ENCODE peak calls at places on chromosome 7, in nine cellular contexts. Y is CD8-positive, alpha-beta T cell; E is mesenchymal stem cell; O is AG09309; C is left ventricle myocardium inferior; N is CD4-positive, CD25-positive, alpha-beta regulatory T cell; U is choroid plexus epithelial cell; J is mesendoderm; B is fibroblast of pulmonary artery. I is an unnamed sample.

GRCh38 chr7:157404002-157404401 is 67.2 kb downstream of the DNAJB6 start:
- DNase-seq in O (no peak), C (no peak), B (no peak), E (no peak), Y (no peak), J (no peak), U (no peak), N (no peak), I (no peak)

GRCh38 chr7:114575098-114575497 is 160.5 kb downstream of the FOXP2 start:
- DNase-seq in C (no peak), Y (no peak), O (no peak), B (no peak), U (no peak), E (no peak), N (no peak), J (no peak), I (no peak)

GRCh38 chr7:98166668-98166970 is 44.6 kb upstream of the BHLHA15 start:
- DNase-seq in Y (no peak), J (no peak), O (no peak), C (no peak), U (no peak), E (no peak), B (no peak), N (no peak), I (no peak)

GRCh38 chr7:116030626-116031276 is at the start of gene TFEC:
- DNase-seq in E (peak), U (peak), B (peak), N (no peak), J (peak), O (no peak), C (no peak), Y (no peak), I (no peak)

GRCh38 chr7:26198133-26198780 is 2.3 kb downstream of the HNRNPA2B1 start:
- DNase-seq in C (no peak), O (no peak), J (no peak), E (no peak), U (no peak), Y (no peak), N (no peak), B (peak), I (no peak)

GRCh38 chr7:36670585-36671431 is 53.5 kb downstream of the AOAH start:
- DNase-seq in O (no peak), Y (peak), C (no peak), E (peak), N (peak), J (peak), B (peak), U (peak), I (peak)

GRCh38 chr7:45186261-45186813 is 28.7 kb downstream of the RAMP3 start:
- DNase-seq in B (no peak), E (no peak), C (no peak), O (no peak), N (no peak), J (no peak), U (no peak), Y (no peak), I (no peak)

GRCh38 chr7:15505761-15506160 is 56.1 kb downstream of the AGMO start:
- DNase-seq in J (no peak), N (no peak), U (no peak), C (no peak), Y (no peak), E (no peak), O (no peak), B (no peak), I (no peak)

GRCh38 chr7:76292206-76292573 is 10.3 kb upstream of the HSPB1 start:
- DNase-seq in B (peak), J (no peak), O (no peak), U (peak), Y (peak), E (peak), N (no peak), C (no peak), I (no peak)

GRCh38 chr7:102030696-102031095 is 213.3 kb downstream of the CUX1 start:
- DNase-seq in B (no peak), J (no peak), Y (no peak), O (no peak), C (no peak), E (no peak), N (no peak), U (no peak), I (peak)

GRCh38 chr7:107045195-107045960 is 873 bp downstream of the PRKAR2B start:
- DNase-seq in Y (no peak), J (peak), N (no peak), C (no peak), B (peak), U (no peak), E (no peak), O (no peak), I (no peak)

GRCh38 chr7:132825222-132825621 is 249.0 kb upstream of the PLXNA4 start:
- DNase-seq in C (no peak), E (no peak), Y (no peak), O (no peak), U (no peak), J (no peak), B (no peak), N (no peak), I (peak)

GRCh38 chr7:135801045-135801693 is 52.6 kb upstream of the FAM180A start:
- DNase-seq in Y (no peak), O (peak), C (no peak), U (peak), E (peak), J (peak), B (peak), N (peak), I (peak)

GRCh38 chr7:44557485-44557884 is 16.2 kb downstream of the DDX56 start:
- DNase-seq in B (no peak), C (no peak), U (no peak), Y (no peak), N (no peak), O (no peak), J (no peak), E (no peak), I (no peak)

GRCh38 chr7:47724335-47724982 is 142.5 kb upstream of the TNS3 start:
- DNase-seq in O (peak), J (peak), B (peak), N (no peak), Y (no peak), U (peak), C (no peak), E (peak), I (no peak)

GRCh38 chr7:98647326-98647725 is 30.2 kb downstream of the NPTX2 start:
- DNase-seq in N (no peak), J (no peak), U (no peak), Y (no peak), O (no peak), B (no peak), E (no peak), C (no peak), I (no peak)

GRCh38 chr7:69429817-69430501 is 168.3 kb upstream of the AUTS2 start:
- DNase-seq in U (no peak), E (no peak), O (no peak), J (no peak), N (no peak), Y (no peak), B (peak), C (peak), I (no peak)

GRCh38 chr7:36710186-36710813 is 14.0 kb downstream of the AOAH start:
- DNase-seq in O (no peak), E (no peak), N (no peak), U (no peak), C (no peak), B (no peak), J (no peak), Y (no peak), I (no peak)

GRCh38 chr7:8434290-8435002 is 1.0 kb downstream of the NXPH1 start:
- DNase-seq in C (no peak), J (peak), E (no peak), N (no peak), Y (no peak), U (no peak), O (no peak), B (no peak), I (no peak)

GRCh38 chr7:44490351-44491200 is at the start of gene NUDCD3:
- DNase-seq in E (peak), O (no peak), J (peak), N (peak), Y (peak), B (peak), U (peak), C (peak), I (peak)

GRCh38 chr7:18976715-18977466 is 140.5 kb downstream of the TWIST1 start:
- DNase-seq in E (no peak), N (no peak), U (no peak), O (no peak), B (no peak), J (no peak), Y (no peak), C (no peak), I (no peak)

GRCh38 chr7:107387573-107388219 is 82.2 kb upstream of the GPR22 start:
- DNase-seq in C (no peak), B (peak), U (peak), O (peak), J (peak), Y (no peak), N (no peak), E (peak), I (no peak)

GRCh38 chr7:101519324-101520017 is 109.6 kb downstream of the MYL10 start:
- DNase-seq in C (no peak), E (peak), B (peak), O (peak), J (no peak), N (no peak), U (peak), Y (no peak), I (no peak)

GRCh38 chr7:3235322-3235721 is 65.7 kb upstream of the SDK1 start:
- DNase-seq in Y (no peak), J (no peak), U (no peak), O (no peak), C (no peak), E (no peak), B (no peak), N (no peak), I (no peak)

GRCh38 chr7:137946015-137946414 is 55.9 kb downstream of the CREB3L2 start:
- DNase-seq in C (no peak), J (no peak), U (no peak), N (no peak), E (no peak), Y (no peak), B (no peak), O (no peak), I (no peak)

GRCh38 chr7:137943132-137943551 is 58.7 kb downstream of the CREB3L2 start:
- DNase-seq in E (peak), B (peak), Y (no peak), N (no peak), U (peak), O (peak), J (peak), C (peak), I (no peak)

GRCh38 chr7:137947031-137947430 is 54.9 kb downstream of the CREB3L2 start:
- DNase-seq in N (no peak), O (no peak), J (no peak), B (no peak), C (no peak), Y (no peak), U (no peak), E (no peak), I (no peak)

GRCh38 chr7:137942459-137943115 is 59.3 kb downstream of the CREB3L2 start:
- DNase-seq in O (no peak), U (peak), Y (no peak), C (no peak), E (no peak), N (no peak), B (no peak), J (no peak), I (no peak)

GRCh38 chr7:137944168-137944567 is 57.7 kb downstream of the CREB3L2 start:
- DNase-seq in Y (no peak), O (no peak), B (no peak), U (peak), J (no peak), E (peak), C (no peak), N (no peak), I (no peak)
- H3K4me3 ChIP-seq in Y (no peak), O (no peak), B (no peak), U (no peak), J (no peak), E (no peak), C (no peak), N (no peak), I (no peak)

GRCh38 chr7:142796001-142796500 is 25.3 kb downstream of the PRSS2 start:
- DNase-seq in E (no peak), N (no peak), C (no peak), U (no peak), Y (no peak), O (no peak), J (peak), B (no peak), I (peak)

GRCh38 chr7:142796501-142797341 is 26.0 kb downstream of the PRSS2 start:
- DNase-seq in U (no peak), J (peak), E (no peak), B (no peak), Y (no peak), N (no peak), C (no peak), O (no peak), I (no peak)

GRCh38 chr7:142797799-142798377 is 27.1 kb downstream of the PRSS2 start:
- DNase-seq in E (no peak), B (no peak), C (no peak), J (no peak), U (no peak), N (no peak), O (no peak), Y (no peak), I (peak)

GRCh38 chr7:142798451-142799438 is 28.0 kb downstream of the PRSS2 start:
- DNase-seq in N (no peak), E (no peak), O (no peak), C (no peak), U (no peak), B (no peak), Y (peak), J (no peak), I (peak)

DNA sequence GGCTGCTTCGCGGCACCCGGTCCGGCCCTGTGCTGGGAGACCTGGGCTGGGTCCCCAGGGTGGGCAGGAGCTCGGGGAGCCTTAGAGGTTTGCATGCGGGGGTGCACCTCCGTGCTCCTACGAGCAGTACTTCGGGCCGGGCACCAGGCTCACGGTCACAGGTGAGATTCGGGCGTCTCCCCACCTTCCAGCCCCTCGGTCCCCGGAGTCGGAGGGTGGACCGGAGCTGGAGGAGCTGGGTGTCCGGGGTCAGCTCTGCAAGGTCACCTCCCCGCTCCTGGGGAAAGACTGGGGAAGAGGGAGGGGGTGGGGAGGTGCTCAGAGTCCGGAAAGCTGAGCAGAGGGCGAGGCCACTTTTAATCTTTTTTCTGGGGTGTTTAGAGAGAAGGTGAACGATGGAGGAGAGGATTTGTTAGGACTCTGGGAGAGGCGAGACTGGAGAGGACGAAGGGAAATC is 26.6 kb downstream of the PRSS2 start:
- DNase-seq in C (no peak), E (no peak), Y (peak), U (no peak), J (peak), N (no peak), B (no peak), O (no peak), I (peak)
- H3K4me3 ChIP-seq in C (peak), E (no peak), Y (peak), U (peak), J (peak), N (peak), B (peak), O (no peak), I (peak)

GRCh38 chr7:65979583-65980477 is 2.2 kb downstream of the GUSB start:
- DNase-seq in O (no peak), J (no peak), U (no peak), C (no peak), E (no peak), B (no peak), N (no peak), Y (no peak), I (no peak)
- H3K4me3 ChIP-seq in O (no peak), J (no peak), U (no peak), C (peak), E (no peak), B (no peak), N (no peak), Y (no peak), I (peak)

GRCh38 chr7:137993395-137993743 is 8.5 kb downstream of the CREB3L2 start:
- DNase-seq in U (no peak), E (no peak), C (no peak), N (no peak), O (no peak), Y (no peak), J (no peak), B (no peak), I (no peak)
- H3K4me3 ChIP-seq in U (no peak), E (no peak), C (no peak), N (no peak), O (no peak), Y (no peak), J (no peak), B (no peak), I (no peak)

DNA sequence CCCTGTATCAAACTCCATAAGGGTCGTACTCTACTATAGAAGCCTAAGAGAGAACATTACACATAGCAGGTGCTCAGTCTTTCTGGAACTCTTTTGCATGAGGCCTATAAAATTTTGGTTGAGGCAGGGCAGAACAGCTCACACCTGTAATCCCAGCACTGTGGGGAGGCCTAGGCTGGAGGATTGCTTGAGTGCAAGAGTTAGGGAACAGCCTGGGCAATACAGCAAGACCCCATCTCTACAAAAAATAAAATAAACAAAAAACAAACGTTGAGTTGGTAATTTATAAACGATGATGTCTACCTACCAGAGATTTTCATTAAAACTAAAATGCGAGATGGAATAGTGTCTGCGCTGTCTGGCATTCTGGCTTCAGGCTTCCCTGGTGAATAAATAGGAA is 876 bp downstream of the PON2 start:
- DNase-seq in Y (no peak), U (no peak), B (no peak), C (no peak), N (no peak), O (no peak), J (no peak), E (no peak), I (no peak)
- H3K4me3 ChIP-seq in Y (no peak), U (peak), B (peak), C (peak), N (no peak), O (peak), J (peak), E (no peak), I (no peak)

GRCh38 chr7:126659124-126659523 is 593.6 kb downstream of the GRM8 start:
- DNase-seq in E (no peak), B (no peak), N (no peak), Y (no peak), O (no peak), J (no peak), C (no peak), U (no peak), I (no peak)
- H3K4me3 ChIP-seq in E (no peak), B (no peak), N (no peak), Y (no peak), O (no peak), J (no peak), C (no peak), U (no peak), I (no peak)

GRCh38 chr7:131574741-131575140 is 18.3 kb upstream of the PODXL start:
- DNase-seq in Y (no peak), C (no peak), B (peak), J (no peak), O (peak), E (no peak), U (peak), N (no peak), I (no peak)

GRCh38 chr7:131583430-131583829 is 27.0 kb upstream of the PODXL start:
- DNase-seq in E (no peak), U (no peak), C (no peak), N (no peak), Y (no peak), B (no peak), O (no peak), J (no peak), I (no peak)

GRCh38 chr7:131581241-131582157 is 25.1 kb upstream of the PODXL start:
- DNase-seq in Y (no peak), U (no peak), J (no peak), B (no peak), C (peak), N (no peak), O (no peak), E (no peak), I (no peak)

GRCh38 chr7:131578602-131579001 is 22.2 kb upstream of the PODXL start:
- DNase-seq in C (no peak), E (no peak), O (no peak), B (no peak), N (no peak), J (peak), Y (no peak), U (no peak), I (no peak)
- H3K4me3 ChIP-seq in C (no peak), E (no peak), O (no peak), B (no peak), N (no peak), J (no peak), Y (no peak), U (no peak), I (no peak)

GRCh38 chr7:92137531-92137930 is 3.3 kb upstream of the CYP51A1 start:
- DNase-seq in E (peak), O (no peak), J (no peak), B (no peak), N (no peak), U (no peak), C (no peak), Y (no peak), I (no peak)

GRCh38 chr7:92134271-92135099 is at the start of gene CYP51A1:
- DNase-seq in N (peak), J (peak), E (peak), O (peak), Y (peak), B (peak), C (peak), U (peak), I (peak)

GRCh38 chr7:92135100-92135429 is 788 bp upstream of the CYP51A1 start:
- DNase-seq in N (no peak), C (no peak), J (no peak), Y (no peak), U (peak), O (no peak), B (peak), E (no peak), I (no peak)

GRCh38 chr7:92133737-92134270 is 473 bp downstream of the CYP51A1 start:
- DNase-seq in C (peak), Y (peak), J (peak), N (peak), B (peak), U (peak), O (no peak), E (peak), I (peak)

GRCh38 chr7:92135490-92135889 is 1.2 kb upstream of the CYP51A1 start:
- DNase-seq in E (peak), B (peak), N (no peak), U (no peak), J (peak), O (no peak), Y (no peak), C (no peak), I (no peak)
- H3K4me3 ChIP-seq in E (no peak), B (peak), N (peak), U (peak), J (no peak), O (no peak), Y (no peak), C (peak), I (no peak)

DNA sequence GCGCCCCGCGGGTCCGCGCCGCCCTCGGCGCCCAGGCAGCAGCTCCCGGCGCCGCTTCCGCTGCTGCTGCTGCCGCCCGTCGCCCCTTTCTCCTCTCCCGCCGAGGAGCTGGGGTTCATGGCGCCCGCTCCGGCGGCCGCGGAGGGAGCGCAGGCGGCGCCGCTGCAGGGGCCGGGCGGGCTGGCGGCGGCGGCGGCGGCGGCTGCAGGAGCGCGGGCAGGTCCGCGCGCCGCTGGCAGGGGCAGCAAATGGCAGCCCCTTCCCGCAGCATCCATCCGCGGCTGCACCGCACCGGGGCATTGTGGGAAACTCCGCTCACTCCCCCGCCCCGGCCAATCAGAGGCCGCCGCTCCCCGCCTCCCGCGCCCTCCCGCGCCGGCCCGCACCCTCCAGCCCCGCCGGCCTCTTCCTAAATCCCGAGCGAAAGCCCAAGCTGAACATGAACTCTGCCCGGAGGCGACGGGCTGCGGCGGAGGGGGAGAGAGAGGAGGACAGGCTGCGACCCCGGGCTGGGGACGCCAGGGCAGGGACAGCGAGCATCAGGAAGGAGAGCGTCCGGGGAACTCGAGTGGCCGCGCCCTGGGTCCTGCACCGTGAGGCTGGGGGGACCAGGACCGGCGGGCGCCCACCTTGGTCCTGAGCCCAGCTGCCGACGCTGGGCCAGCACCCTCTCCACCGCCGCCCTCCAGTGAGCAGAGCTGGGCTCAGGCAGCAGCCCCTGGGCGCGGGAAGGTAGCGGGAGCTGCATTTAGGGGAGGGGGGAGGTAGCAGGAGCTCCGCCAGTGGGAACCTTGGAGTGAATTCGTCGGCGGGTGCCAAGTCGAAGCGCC is at the start of gene DGKI:
- DNase-seq in C (no peak), J (peak), B (no peak), N (no peak), U (no peak), Y (no peak), O (no peak), E (no peak), I (no peak)
- H3K4me3 ChIP-seq in C (peak), J (no peak), B (peak), N (no peak), U (peak), Y (no peak), O (peak), E (peak), I (no peak)